ENCODE peak calls at places on chromosomes 1 and 21, in eight cellular contexts. E is tibial artery, Q is WTC11, F is psoas muscle, P is endothelial cell, I is upper lobe of right lung, S is HuH-7.5, T is heart right ventricle. J is an unnamed sample.

GRCh38 chr1:118294817-118295486 is 109.9 kb upstream of the SPAG17 start:
- DNase-seq in E (no peak), P (no peak), F (peak; percentile 53), T (no peak), S (no peak), Q (no peak), I (no peak), J (no peak)

GRCh38 chr1:59484090-59484489 is 187.2 kb downstream of the FGGY start:
- DNase-seq in T (no peak), E (no peak), Q (no peak), S (no peak), P (no peak), I (no peak), F (no peak), J (peak; percentile 84)

GRCh38 chr1:153728305-153729066 is 636 bp downstream of the INTS3 start:
- DNase-seq in I (peak; percentile 78), Q (peak; percentile 63), S (peak; percentile 25), F (peak; percentile 68), E (peak; percentile 46), T (peak; percentile 44), P (peak; percentile 64), J (no peak)

GRCh38 chr1:8464987-8465386 is 147.1 kb downstream of the SLC45A1 start:
- DNase-seq in Q (no peak), T (no peak), E (no peak), I (no peak), P (no peak), F (no peak), S (no peak), J (no peak)

GRCh38 chr1:240027059-240027462 is 64.6 kb upstream of the FMN2 start:
- DNase-seq in T (no peak), Q (peak; percentile 52), E (no peak), S (peak; percentile 33), F (no peak), I (no peak), P (peak; percentile 58), J (peak; percentile 39)

GRCh38 chr1:30359821-30360220 is 363.6 kb downstream of the MATN1 start:
- DNase-seq in I (no peak), T (no peak), S (no peak), Q (no peak), P (no peak), E (no peak), F (no peak), J (no peak)

GRCh38 chr1:6245869-6246496 is 2.0 kb downstream of the HES3 start:
- DNase-seq in I (no peak), E (no peak), F (peak; percentile 57), Q (peak; percentile 97), P (no peak), T (no peak), S (no peak), J (no peak)

GRCh38 chr21:42980959-42981523 is 6.7 kb downstream of the PKNOX1 start:
- DNase-seq in F (no peak), T (no peak), P (no peak), I (no peak), Q (no peak), E (no peak), S (no peak), J (no peak)

GRCh38 chr1:50917128-50917795 is 42.8 kb downstream of the FAF1 start:
- DNase-seq in F (no peak), I (no peak), E (no peak), Q (no peak), P (no peak), S (no peak), T (no peak), J (no peak)

GRCh38 chr21:26717146-26717739 is 128.0 kb downstream of the ADAMTS1 start:
- DNase-seq in T (no peak), S (no peak), I (no peak), Q (no peak), P (no peak), E (no peak), F (no peak), J (no peak)

GRCh38 chr21:15199414-15199813 is 134.6 kb upstream of the NRIP1 start:
- DNase-seq in Q (no peak), P (no peak), S (no peak), F (no peak), T (no peak), E (no peak), I (no peak), J (no peak)

GRCh38 chr1:24855474-24855873 is 74.6 kb downstream of the RUNX3 start:
- DNase-seq in Q (no peak), F (no peak), S (no peak), E (no peak), P (no peak), I (no peak), T (no peak), J (no peak)

GRCh38 chr1:237677979-237678378 is 212.7 kb downstream of the ZP4 start:
- DNase-seq in T (no peak), E (no peak), I (no peak), F (no peak), S (no peak), P (no peak), Q (no peak), J (peak; percentile 46)

GRCh38 chr1:15260418-15261154 is 13.6 kb downstream of the FHAD1 start:
- DNase-seq in S (no peak), I (peak; percentile 35), T (no peak), Q (no peak), E (no peak), F (no peak), P (no peak), J (no peak)

GRCh38 chr21:45552696-45553391 is 10.6 kb upstream of the SLC19A1 start:
- DNase-seq in T (no peak), E (no peak), I (peak; percentile 64), F (peak; percentile 29), Q (no peak), P (no peak), S (no peak), J (no peak)

GRCh38 chr1:178768423-178768822 is 43.4 kb downstream of the RALGPS2 start:
- DNase-seq in F (no peak), Q (no peak), T (no peak), E (no peak), P (no peak), S (no peak), I (no peak), J (no peak)

GRCh38 chr1:236489710-236490377 is 33.9 kb upstream of the LGALS8 start:
- DNase-seq in F (no peak), E (no peak), S (peak; percentile 65), I (no peak), P (peak; percentile 8), T (no peak), Q (no peak), J (no peak)

GRCh38 chr1:41015894-41016470 is 5.5 kb downstream of the SLFNL1 start:
- DNase-seq in S (no peak), P (no peak), E (no peak), I (no peak), T (no peak), F (no peak), Q (no peak), J (no peak)

GRCh38 chr1:184941735-184942134 is 32.6 kb downstream of the NIBAN1 start:
- DNase-seq in S (no peak), Q (no peak), E (no peak), T (no peak), F (no peak), I (no peak), P (no peak), J (no peak)

GRCh38 chr1:117339866-117340357 is 27.3 kb upstream of the MAN1A2 start:
- DNase-seq in S (peak; percentile 30), T (no peak), E (no peak), Q (no peak), P (no peak), F (no peak), I (no peak), J (no peak)

GRCh38 chr1:51636191-51636590 is 19.3 kb downstream of the OSBPL9 start:
- DNase-seq in T (no peak), I (no peak), Q (no peak), P (no peak), S (no peak), E (no peak), F (no peak), J (no peak)

GRCh38 chr21:41583274-41583790 is 75.4 kb upstream of the TMPRSS2 start:
- DNase-seq in I (peak; percentile 91), T (no peak), P (no peak), S (peak; percentile 35), Q (no peak), E (no peak), F (no peak), J (no peak)

GRCh38 chr1:154831470-154831869 is 38.6 kb downstream of the KCNN3 start:
- DNase-seq in S (no peak), T (no peak), P (no peak), I (no peak), E (no peak), F (no peak), Q (no peak), J (no peak)

GRCh38 chr1:30928171-30928570 is 19.6 kb upstream of the SDC3 start:
- DNase-seq in E (no peak), S (no peak), I (no peak), T (no peak), F (no peak), P (no peak), Q (no peak), J (no peak)

GRCh38 chr1:4699724-4700301 is 45.4 kb downstream of the AJAP1 start:
- DNase-seq in P (no peak), F (no peak), E (no peak), S (no peak), Q (no peak), I (no peak), T (no peak), J (no peak)

GRCh38 chr1:221704291-221704690 is 37.6 kb downstream of the DUSP10 start:
- DNase-seq in E (no peak), T (no peak), I (no peak), P (no peak), Q (no peak), F (no peak), S (no peak), J (no peak)

GRCh38 chr1:14598498-14599172 is at the start of gene KAZN:
- DNase-seq in Q (peak; percentile 73), E (no peak), I (no peak), T (peak; percentile 15), F (no peak), S (no peak), P (peak; percentile 45), J (no peak)

GRCh38 chr1:30650959-30651320 is 72.4 kb downstream of the MATN1 start:
- DNase-seq in P (no peak), Q (no peak), E (no peak), S (no peak), T (no peak), I (no peak), F (no peak), J (no peak)

GRCh38 chr21:45910548-45911221 is 70.9 kb upstream of the COL6A1 start:
- DNase-seq in E (no peak), T (no peak), F (peak; percentile 45), P (no peak), S (no peak), I (no peak), Q (no peak), J (no peak)

GRCh38 chr1:1847061-1847460 is 43.8 kb downstream of the GNB1 start:
- DNase-seq in F (no peak), E (no peak), I (no peak), S (no peak), P (no peak), Q (no peak), T (no peak), J (no peak)